ENCODE peak calls at places on chromosomes 4 and X, in six cellular contexts. One of them, this sample, is unnamed.
A peak's percentile ranks its signal among the peaks of the same experiment; 100 is the strongest.

GRCh38 chr4:73606465-73606974 is 13.7 kb downstream of the RASSF6 start:
- DNase-seq in tibial nerve: no peak
- DNase-seq in cardiac muscle cell: no peak
- DNase-seq in IMR-90: no peak
- DNase-seq in CD14-positive monocyte: no peak
- DNase-seq in mucosa of descending colon: no peak
- DNase-seq in this sample: no peak

GRCh38 chr4:181478675-181479074 is 764.5 kb upstream of the TENM3 start:
- DNase-seq in mucosa of descending colon: no peak
- DNase-seq in IMR-90: no peak
- DNase-seq in cardiac muscle cell: no peak
- DNase-seq in CD14-positive monocyte: no peak
- DNase-seq in tibial nerve: no peak
- DNase-seq in this sample: no peak

GRCh38 chrX:51760657-51761056 is 17.4 kb downstream of the GSPT2 start:
- DNase-seq in IMR-90: no peak
- DNase-seq in CD14-positive monocyte: no peak
- DNase-seq in cardiac muscle cell: no peak
- DNase-seq in mucosa of descending colon: no peak
- DNase-seq in tibial nerve: no peak
- DNase-seq in this sample: no peak

GRCh38 chr4:128859887-128860774 is 50.6 kb downstream of the JADE1 start:
- DNase-seq in tibial nerve: peak; percentile 2
- DNase-seq in CD14-positive monocyte: no peak
- DNase-seq in mucosa of descending colon: no peak
- DNase-seq in IMR-90: peak; percentile 96
- DNase-seq in cardiac muscle cell: no peak
- DNase-seq in this sample: no peak

GRCh38 chr4:169902658-169903345 is 123.4 kb downstream of the MFAP3L start:
- DNase-seq in mucosa of descending colon: no peak
- DNase-seq in IMR-90: no peak
- DNase-seq in CD14-positive monocyte: no peak
- DNase-seq in cardiac muscle cell: no peak
- DNase-seq in tibial nerve: no peak
- DNase-seq in this sample: no peak

GRCh38 chr4:120688791-120689190 is 233.7 kb downstream of the PRDM5 start:
- DNase-seq in mucosa of descending colon: no peak
- DNase-seq in tibial nerve: no peak
- DNase-seq in cardiac muscle cell: no peak
- DNase-seq in CD14-positive monocyte: no peak
- DNase-seq in IMR-90: no peak
- DNase-seq in this sample: no peak

GRCh38 chr4:157303471-157303960 is 83.0 kb downstream of the GRIA2 start:
- DNase-seq in CD14-positive monocyte: no peak
- DNase-seq in IMR-90: no peak
- DNase-seq in tibial nerve: no peak
- DNase-seq in cardiac muscle cell: no peak
- DNase-seq in mucosa of descending colon: no peak
- DNase-seq in this sample: no peak

GRCh38 chrX:51776851-51777250 is 33.6 kb downstream of the GSPT2 start:
- DNase-seq in mucosa of descending colon: no peak
- DNase-seq in CD14-positive monocyte: no peak
- DNase-seq in tibial nerve: no peak
- DNase-seq in IMR-90: no peak
- DNase-seq in cardiac muscle cell: no peak
- DNase-seq in this sample: no peak

GRCh38 chr4:76989391-76990061 is 40.0 kb downstream of the SEPTIN11 start:
- DNase-seq in cardiac muscle cell: no peak
- DNase-seq in tibial nerve: no peak
- DNase-seq in CD14-positive monocyte: no peak
- DNase-seq in IMR-90: no peak
- DNase-seq in mucosa of descending colon: peak; percentile 57
- DNase-seq in this sample: peak; percentile 44

GRCh38 chrX:14351889-14352288 is 177.4 kb upstream of the GLRA2 start:
- DNase-seq in IMR-90: no peak
- DNase-seq in tibial nerve: no peak
- DNase-seq in cardiac muscle cell: no peak
- DNase-seq in CD14-positive monocyte: no peak
- DNase-seq in mucosa of descending colon: no peak
- DNase-seq in this sample: no peak

GRCh38 chr4:23305026-23305425 is 584.8 kb downstream of the PPARGC1A start:
- DNase-seq in mucosa of descending colon: no peak
- DNase-seq in CD14-positive monocyte: no peak
- DNase-seq in cardiac muscle cell: no peak
- DNase-seq in IMR-90: no peak
- DNase-seq in tibial nerve: no peak
- DNase-seq in this sample: no peak

GRCh38 chr4:140395668-140396067 is 22.2 kb downstream of the SCOC start:
- DNase-seq in CD14-positive monocyte: no peak
- DNase-seq in cardiac muscle cell: no peak
- DNase-seq in tibial nerve: no peak
- DNase-seq in IMR-90: no peak
- DNase-seq in mucosa of descending colon: no peak
- DNase-seq in this sample: no peak
- TF ChIP-seq CTCF in CD14-positive monocyte: no peak
- TF ChIP-seq CTCF in cardiac muscle cell: no peak
- TF ChIP-seq CTCF in tibial nerve: no peak
- TF ChIP-seq CTCF in IMR-90: no peak
- TF ChIP-seq CTCF in mucosa of descending colon: no peak
- TF ChIP-seq CTCF in this sample: no peak

GRCh38 chrX:149494844-149495565 is 10.1 kb downstream of the IDS start:
- DNase-seq in CD14-positive monocyte: no peak
- DNase-seq in cardiac muscle cell: no peak
- DNase-seq in mucosa of descending colon: no peak
- DNase-seq in tibial nerve: no peak
- DNase-seq in IMR-90: no peak
- DNase-seq in this sample: no peak

GRCh38 chrX:149497054-149497453 is 8.1 kb downstream of the IDS start:
- DNase-seq in tibial nerve: no peak
- DNase-seq in CD14-positive monocyte: no peak
- DNase-seq in cardiac muscle cell: no peak
- DNase-seq in IMR-90: no peak
- DNase-seq in mucosa of descending colon: no peak
- DNase-seq in this sample: no peak

GRCh38 chrX:149495573-149496071 is 9.5 kb downstream of the IDS start:
- DNase-seq in cardiac muscle cell: no peak
- DNase-seq in tibial nerve: no peak
- DNase-seq in mucosa of descending colon: no peak
- DNase-seq in IMR-90: peak; percentile 69
- DNase-seq in CD14-positive monocyte: no peak
- DNase-seq in this sample: no peak

GRCh38 chrX:149491812-149492211 is 13.3 kb downstream of the IDS start:
- DNase-seq in IMR-90: no peak
- DNase-seq in CD14-positive monocyte: no peak
- DNase-seq in tibial nerve: no peak
- DNase-seq in cardiac muscle cell: no peak
- DNase-seq in mucosa of descending colon: no peak
- DNase-seq in this sample: no peak

GRCh38 chrX:149493567-149494562 is 11.2 kb downstream of the IDS start:
- DNase-seq in cardiac muscle cell: peak; percentile 18
- DNase-seq in mucosa of descending colon: no peak
- DNase-seq in tibial nerve: no peak
- DNase-seq in CD14-positive monocyte: no peak
- DNase-seq in IMR-90: no peak
- DNase-seq in this sample: no peak
- TF ChIP-seq CTCF in cardiac muscle cell: no peak
- TF ChIP-seq CTCF in mucosa of descending colon: no peak
- TF ChIP-seq CTCF in tibial nerve: no peak
- TF ChIP-seq CTCF in CD14-positive monocyte: no peak
- TF ChIP-seq CTCF in IMR-90: peak; percentile 6
- TF ChIP-seq CTCF in this sample: no peak

DNA sequence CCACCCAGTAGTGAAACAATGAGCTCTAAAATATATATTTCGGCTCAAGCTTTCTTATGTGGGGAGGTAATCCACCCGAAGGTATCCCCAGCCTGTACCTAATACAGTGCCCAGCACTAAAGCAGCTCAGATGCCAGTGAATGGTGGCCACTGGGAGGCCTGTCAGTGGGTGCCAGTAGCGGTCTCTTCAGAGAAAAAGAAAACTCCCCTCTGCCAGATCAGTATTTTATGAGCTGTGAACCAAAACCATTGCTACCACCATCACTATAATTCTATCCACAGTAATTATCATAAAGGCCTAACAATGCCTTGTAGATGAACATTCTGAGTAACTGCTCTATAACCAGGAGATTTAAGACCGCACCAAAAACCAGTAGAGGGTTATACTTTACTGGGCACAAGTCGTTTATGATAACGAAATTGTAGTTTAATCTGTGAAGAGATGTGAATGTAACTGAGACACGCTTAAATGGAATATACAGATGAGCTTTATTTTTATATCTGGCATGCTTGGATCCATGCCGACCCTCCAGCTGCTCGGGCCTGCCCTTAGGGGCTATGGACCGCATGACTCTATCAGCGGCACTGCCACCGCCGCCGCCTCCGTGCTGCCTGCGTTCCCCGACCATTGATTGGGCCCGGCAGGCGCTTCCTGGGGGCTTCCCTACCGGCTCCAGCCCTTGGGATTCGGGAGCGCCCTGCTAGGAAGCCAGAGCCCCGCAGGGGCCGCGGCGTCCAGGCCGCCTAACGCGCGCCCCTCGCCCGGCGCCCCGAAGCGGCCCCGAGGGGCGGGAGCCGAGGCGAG is 586 bp upstream of the NFKB1 start:
- DNase-seq in IMR-90: peak; percentile 61
- DNase-seq in cardiac muscle cell: peak; percentile 51
- DNase-seq in tibial nerve: peak; percentile 36
- DNase-seq in CD14-positive monocyte: no peak
- DNase-seq in mucosa of descending colon: peak; percentile 79
- DNase-seq in this sample: peak; percentile 66
- TF ChIP-seq CTCF in IMR-90: no peak
- TF ChIP-seq CTCF in cardiac muscle cell: no peak
- TF ChIP-seq CTCF in tibial nerve: peak; percentile 6
- TF ChIP-seq CTCF in CD14-positive monocyte: no peak
- TF ChIP-seq CTCF in mucosa of descending colon: no peak
- TF ChIP-seq CTCF in this sample: no peak

DNA sequence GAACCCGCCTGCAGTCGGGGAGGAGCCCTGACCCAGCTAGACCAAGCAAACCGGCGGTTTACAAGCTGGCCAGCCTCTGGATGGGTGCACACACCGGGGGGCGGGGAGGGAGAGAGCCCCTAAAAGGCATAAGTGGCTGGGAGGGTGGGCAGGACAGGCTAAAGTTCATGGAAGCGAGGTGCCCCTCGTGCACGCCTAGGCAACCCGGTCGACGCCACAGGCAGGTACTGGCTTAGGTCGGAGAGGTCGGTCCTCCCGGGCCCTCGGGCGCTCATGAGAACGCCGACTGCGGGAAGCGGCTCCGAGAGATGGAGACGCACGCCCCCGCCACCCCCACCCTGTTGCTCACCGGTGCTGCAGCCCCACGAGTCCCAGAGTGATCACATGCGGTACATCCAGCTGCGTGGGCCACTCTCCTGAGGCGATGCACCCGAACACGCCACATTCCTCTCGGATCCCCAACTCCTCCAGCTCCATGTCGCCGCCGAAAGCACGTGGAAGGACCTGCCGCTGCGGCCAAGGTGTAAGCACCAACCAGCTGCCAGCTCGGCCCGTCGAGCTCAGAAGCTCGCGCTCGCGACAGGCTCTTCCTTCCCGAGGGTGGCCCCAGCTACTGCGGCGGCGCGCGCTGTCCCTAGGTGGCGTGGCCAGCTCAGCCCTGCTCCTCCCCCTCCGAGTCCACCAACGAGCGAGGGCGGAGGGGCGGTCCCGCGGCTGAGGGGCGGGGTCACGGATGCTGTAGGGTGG is at the start of gene PPAT:
- DNase-seq in tibial nerve: peak; percentile 96
- DNase-seq in mucosa of descending colon: peak; percentile 99
- DNase-seq in CD14-positive monocyte: peak; percentile 96
- DNase-seq in cardiac muscle cell: peak; percentile 99
- DNase-seq in IMR-90: peak; percentile 95
- DNase-seq in this sample: peak; percentile 99
- TF ChIP-seq CTCF in tibial nerve: peak; percentile 63
- TF ChIP-seq CTCF in mucosa of descending colon: peak; percentile 58
- TF ChIP-seq CTCF in CD14-positive monocyte: peak; percentile 7
- TF ChIP-seq CTCF in cardiac muscle cell: no peak
- TF ChIP-seq CTCF in IMR-90: peak; percentile 20
- TF ChIP-seq CTCF in this sample: no peak

GRCh38 chrX:1094934-1095333 is 117.5 kb downstream of the CRLF2 start:
- DNase-seq in IMR-90: no peak
- DNase-seq in CD14-positive monocyte: no peak
- DNase-seq in cardiac muscle cell: no peak
- DNase-seq in tibial nerve: no peak
- DNase-seq in mucosa of descending colon: no peak
- DNase-seq in this sample: no peak

GRCh38 chrX:1097328-1097727 is 115.1 kb downstream of the CRLF2 start:
- DNase-seq in cardiac muscle cell: no peak
- DNase-seq in mucosa of descending colon: no peak
- DNase-seq in IMR-90: no peak
- DNase-seq in CD14-positive monocyte: no peak
- DNase-seq in tibial nerve: no peak
- DNase-seq in this sample: no peak

GRCh38 chrX:1093586-1094538 is 118.6 kb downstream of the CRLF2 start:
- DNase-seq in tibial nerve: no peak
- DNase-seq in IMR-90: no peak
- DNase-seq in cardiac muscle cell: no peak
- DNase-seq in mucosa of descending colon: no peak
- DNase-seq in CD14-positive monocyte: no peak
- DNase-seq in this sample: no peak

DNA sequence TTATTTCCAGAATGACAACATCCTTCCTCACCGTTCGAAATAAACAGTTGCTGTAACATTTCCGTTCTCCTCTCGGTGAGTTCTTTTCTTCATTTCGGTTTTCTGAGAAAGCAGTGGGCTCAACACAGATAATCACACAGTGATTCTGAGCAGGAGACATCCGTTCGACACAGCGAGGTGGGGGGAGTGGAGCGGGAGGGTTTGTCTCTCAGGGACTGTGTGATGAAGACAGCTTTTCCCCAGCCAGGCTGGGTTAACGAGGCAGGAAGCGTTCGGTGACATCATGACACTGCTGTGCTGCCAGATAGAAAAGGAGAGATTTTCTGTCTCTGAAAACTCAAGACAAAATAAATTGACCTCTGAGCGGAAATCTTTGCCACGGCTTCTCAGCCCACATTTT is 119.3 kb downstream of the CRLF2 start:
- DNase-seq in tibial nerve: no peak
- DNase-seq in IMR-90: no peak
- DNase-seq in CD14-positive monocyte: no peak
- DNase-seq in mucosa of descending colon: no peak
- DNase-seq in cardiac muscle cell: no peak
- DNase-seq in this sample: no peak
- TF ChIP-seq CTCF in tibial nerve: no peak
- TF ChIP-seq CTCF in IMR-90: no peak
- TF ChIP-seq CTCF in CD14-positive monocyte: no peak
- TF ChIP-seq CTCF in mucosa of descending colon: no peak
- TF ChIP-seq CTCF in cardiac muscle cell: no peak
- TF ChIP-seq CTCF in this sample: no peak

GRCh38 chr4:141610365-141610764 is 26.0 kb upstream of the IL15 start:
- DNase-seq in mucosa of descending colon: no peak
- DNase-seq in CD14-positive monocyte: no peak
- DNase-seq in IMR-90: no peak
- DNase-seq in tibial nerve: no peak
- DNase-seq in cardiac muscle cell: no peak
- DNase-seq in this sample: no peak
- TF ChIP-seq CTCF in mucosa of descending colon: no peak
- TF ChIP-seq CTCF in CD14-positive monocyte: no peak
- TF ChIP-seq CTCF in IMR-90: no peak
- TF ChIP-seq CTCF in tibial nerve: no peak
- TF ChIP-seq CTCF in cardiac muscle cell: no peak
- TF ChIP-seq CTCF in this sample: no peak

GRCh38 chr4:162645381-162645780 is 481.6 kb upstream of the FSTL5 start:
- DNase-seq in cardiac muscle cell: peak; percentile 21
- DNase-seq in tibial nerve: no peak
- DNase-seq in IMR-90: no peak
- DNase-seq in CD14-positive monocyte: no peak
- DNase-seq in mucosa of descending colon: no peak
- DNase-seq in this sample: no peak
- TF ChIP-seq CTCF in cardiac muscle cell: peak; percentile 20
- TF ChIP-seq CTCF in tibial nerve: peak; percentile 12
- TF ChIP-seq CTCF in IMR-90: no peak
- TF ChIP-seq CTCF in CD14-positive monocyte: no peak
- TF ChIP-seq CTCF in mucosa of descending colon: no peak
- TF ChIP-seq CTCF in this sample: no peak

This sample was measured in natural killer cell.